ENCODE peak calls at places on chromosomes 2 and 18, in four cellular contexts. One of them, this sample, is unnamed.
A peak's percentile ranks its signal among the peaks of the same experiment; 100 is the strongest.

GRCh38 chr2:24785704-24786321 is 7.4 kb downstream of the PTRHD1 start:
- DNase-seq in H9: no peak
- DNase-seq in trophoblast cell: no peak
- DNase-seq in neuronal stem cell: no peak
- DNase-seq in this sample: no peak

GRCh38 chr2:177147093-177147694 is 65.4 kb upstream of the HNRNPA3 start:
- DNase-seq in H9: no peak
- DNase-seq in neuronal stem cell: no peak
- DNase-seq in trophoblast cell: peak; percentile 50
- DNase-seq in this sample: peak; percentile 58

GRCh38 chr18:49399003-49399402 is 61.4 kb downstream of the DYM start:
- DNase-seq in neuronal stem cell: no peak
- DNase-seq in trophoblast cell: peak; percentile 7
- DNase-seq in H9: no peak
- DNase-seq in this sample: peak; percentile 13

GRCh38 chr2:128491845-128492244 is 173.2 kb upstream of the HS6ST1 start:
- DNase-seq in trophoblast cell: no peak
- DNase-seq in H9: peak; percentile 68
- DNase-seq in neuronal stem cell: no peak
- DNase-seq in this sample: no peak

GRCh38 chr2:17122887-17123501 is 395.2 kb downstream of the RAD51AP2 start:
- DNase-seq in neuronal stem cell: no peak
- DNase-seq in trophoblast cell: no peak
- DNase-seq in H9: no peak
- DNase-seq in this sample: no peak

GRCh38 chr18:36711813-36712444 is 116.9 kb downstream of the TPGS2 start:
- DNase-seq in trophoblast cell: no peak
- DNase-seq in neuronal stem cell: no peak
- DNase-seq in H9: no peak
- DNase-seq in this sample: peak; percentile 94

GRCh38 chr2:38581193-38582147 is 21.3 kb downstream of the HNRNPLL start:
- DNase-seq in H9: peak; percentile 48
- DNase-seq in neuronal stem cell: peak; percentile 51
- DNase-seq in trophoblast cell: peak; percentile 59
- DNase-seq in this sample: peak; percentile 82

GRCh38 chr18:2653467-2653866 is 2.1 kb upstream of the SMCHD1 start:
- DNase-seq in neuronal stem cell: no peak
- DNase-seq in trophoblast cell: no peak
- DNase-seq in H9: no peak
- DNase-seq in this sample: no peak

GRCh38 chr2:102753563-102754159 is 8.2 kb upstream of the TMEM182 start:
- DNase-seq in neuronal stem cell: peak; percentile 32
- DNase-seq in trophoblast cell: peak; percentile 43
- DNase-seq in H9: no peak
- DNase-seq in this sample: peak; percentile 53

GRCh38 chr2:133977385-133977784 is 276.5 kb upstream of the MGAT5 start:
- DNase-seq in neuronal stem cell: no peak
- DNase-seq in H9: no peak
- DNase-seq in trophoblast cell: no peak
- DNase-seq in this sample: no peak

GRCh38 chr2:70923378-70924015 is 12.2 kb upstream of the ATP6V1B1 start:
- DNase-seq in H9: peak; percentile 74
- DNase-seq in neuronal stem cell: no peak
- DNase-seq in trophoblast cell: no peak
- DNase-seq in this sample: no peak

GRCh38 chr2:19362652-19363473 is 4.4 kb upstream of the OSR1 start:
- DNase-seq in neuronal stem cell: peak; percentile 73
- DNase-seq in H9: peak; percentile 70
- DNase-seq in trophoblast cell: peak; percentile 60
- DNase-seq in this sample: peak; percentile 86

GRCh38 chr2:128439231-128440086 is 120.8 kb upstream of the HS6ST1 start:
- DNase-seq in trophoblast cell: no peak
- DNase-seq in H9: peak; percentile 19
- DNase-seq in neuronal stem cell: no peak
- DNase-seq in this sample: no peak

GRCh38 chr2:238946586-238947242 is 98.8 kb downstream of the TWIST2 start:
- DNase-seq in trophoblast cell: no peak
- DNase-seq in H9: peak; percentile 20
- DNase-seq in neuronal stem cell: no peak
- DNase-seq in this sample: no peak

GRCh38 chr2:124913873-124914272 is 888.8 kb downstream of the CNTNAP5 start:
- DNase-seq in trophoblast cell: no peak
- DNase-seq in H9: no peak
- DNase-seq in neuronal stem cell: no peak
- DNase-seq in this sample: no peak

GRCh38 chr18:11989174-11989573 is 7.9 kb downstream of the IMPA2 start:
- DNase-seq in trophoblast cell: no peak
- DNase-seq in H9: no peak
- DNase-seq in neuronal stem cell: no peak
- DNase-seq in this sample: no peak

GRCh38 chr18:75010260-75010659 is 198.7 kb downstream of the PTGR3 start:
- DNase-seq in H9: no peak
- DNase-seq in neuronal stem cell: no peak
- DNase-seq in trophoblast cell: no peak
- DNase-seq in this sample: no peak

GRCh38 chr18:6521804-6522418 is 107.2 kb upstream of the L3MBTL4 start:
- DNase-seq in H9: peak; percentile 73
- DNase-seq in trophoblast cell: peak; percentile 71
- DNase-seq in neuronal stem cell: no peak
- DNase-seq in this sample: peak; percentile 47

GRCh38 chr2:125566422-125566821 is 1089.5 kb upstream of the GYPC start:
- DNase-seq in trophoblast cell: no peak
- DNase-seq in neuronal stem cell: no peak
- DNase-seq in H9: no peak
- DNase-seq in this sample: no peak

GRCh38 chr2:121699421-121700328 is 37.0 kb downstream of the NIFK start:
- DNase-seq in trophoblast cell: peak; percentile 97
- DNase-seq in neuronal stem cell: no peak
- DNase-seq in H9: no peak
- DNase-seq in this sample: peak; percentile 84

GRCh38 chr2:1864301-1864980 is 120.1 kb upstream of the PXDN start:
- DNase-seq in trophoblast cell: no peak
- DNase-seq in H9: no peak
- DNase-seq in neuronal stem cell: no peak
- DNase-seq in this sample: no peak

GRCh38 chr18:35174093-35174731 is 66.6 kb upstream of the ZNF397 start:
- DNase-seq in H9: no peak
- DNase-seq in trophoblast cell: no peak
- DNase-seq in neuronal stem cell: no peak
- DNase-seq in this sample: no peak

GRCh38 chr2:134200024-134200423 is 53.8 kb upstream of the MGAT5 start:
- DNase-seq in neuronal stem cell: no peak
- DNase-seq in trophoblast cell: no peak
- DNase-seq in H9: no peak
- DNase-seq in this sample: no peak

GRCh38 chr2:20425371-20425881 is 21.4 kb upstream of the RHOB start:
- DNase-seq in H9: no peak
- DNase-seq in neuronal stem cell: no peak
- DNase-seq in trophoblast cell: no peak
- DNase-seq in this sample: peak; percentile 74

GRCh38 chr2:15588329-15588919 is 3.2 kb upstream of the DDX1 start:
- DNase-seq in trophoblast cell: no peak
- DNase-seq in H9: peak; percentile 52
- DNase-seq in neuronal stem cell: peak; percentile 51
- DNase-seq in this sample: peak; percentile 54

GRCh38 chr2:119248311-119248710 is 24.7 kb downstream of the STEAP3 start:
- DNase-seq in trophoblast cell: no peak
- DNase-seq in H9: no peak
- DNase-seq in neuronal stem cell: no peak
- DNase-seq in this sample: peak; percentile 88

GRCh38 chr18:79971986-79972385 is 7.5 kb downstream of the HSBP1L1 start:
- DNase-seq in trophoblast cell: no peak
- DNase-seq in neuronal stem cell: no peak
- DNase-seq in H9: no peak
- DNase-seq in this sample: no peak

GRCh38 chr18:51266736-51267135 is 69.3 kb upstream of the MEX3C start:
- DNase-seq in neuronal stem cell: no peak
- DNase-seq in trophoblast cell: no peak
- DNase-seq in H9: no peak
- DNase-seq in this sample: no peak

GRCh38 chr18:49647496-49648168 is 85.8 kb downstream of the LIPG start:
- DNase-seq in neuronal stem cell: no peak
- DNase-seq in H9: no peak
- DNase-seq in trophoblast cell: peak; percentile 95
- DNase-seq in this sample: peak; percentile 69

GRCh38 chr2:206212673-206213513 is 53.2 kb downstream of the EEF1B2 start:
- DNase-seq in trophoblast cell: peak; percentile 60
- DNase-seq in H9: no peak
- DNase-seq in neuronal stem cell: no peak
- DNase-seq in this sample: peak; percentile 17

GRCh38 chr2:42847596-42848151 is 55.3 kb upstream of the HAAO start:
- DNase-seq in H9: no peak
- DNase-seq in trophoblast cell: no peak
- DNase-seq in neuronal stem cell: no peak
- DNase-seq in this sample: no peak

GRCh38 chr2:42844901-42845685 is 52.7 kb upstream of the HAAO start:
- DNase-seq in neuronal stem cell: no peak
- DNase-seq in H9: no peak
- DNase-seq in trophoblast cell: no peak
- DNase-seq in this sample: peak; percentile 88

GRCh38 chr2:42844366-42844765 is 52.0 kb upstream of the HAAO start:
- DNase-seq in H9: no peak
- DNase-seq in neuronal stem cell: no peak
- DNase-seq in trophoblast cell: no peak
- DNase-seq in this sample: no peak

GRCh38 chr2:42846932-42847595 is 54.7 kb upstream of the HAAO start:
- DNase-seq in H9: no peak
- DNase-seq in neuronal stem cell: no peak
- DNase-seq in trophoblast cell: no peak
- DNase-seq in this sample: no peak

DNA sequence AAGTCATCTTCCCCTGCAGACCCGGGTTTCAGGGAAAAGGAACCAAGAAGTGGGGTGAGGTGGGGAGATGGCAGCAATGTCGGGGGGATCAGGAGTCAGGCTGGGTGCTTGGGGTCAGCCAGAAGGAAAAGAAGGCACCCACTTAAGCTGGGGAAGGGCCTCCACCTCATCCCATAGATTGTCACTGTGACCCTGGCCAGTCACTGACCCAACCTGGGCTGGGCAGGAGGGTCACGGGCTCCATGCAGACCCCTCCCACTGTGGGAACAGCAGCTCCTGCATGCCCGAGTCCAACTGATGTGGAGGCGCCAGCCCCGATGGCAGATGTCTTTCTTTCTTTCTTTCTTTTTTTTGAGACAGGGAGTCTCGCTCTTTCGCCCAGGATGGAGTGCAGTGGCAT is 53.6 kb upstream of the HAAO start:
- DNase-seq in trophoblast cell: no peak
- DNase-seq in H9: no peak
- DNase-seq in neuronal stem cell: no peak
- DNase-seq in this sample: no peak
- H2AK5ac ChIP-seq in trophoblast cell: no peak overlapping the region
- H2AK5ac ChIP-seq in H9: no peak overlapping the region
- H2AK5ac ChIP-seq in neuronal stem cell: no peak overlapping the region
- H2AK5ac ChIP-seq in this sample: peak overlapping the region; percentile 83

DNA sequence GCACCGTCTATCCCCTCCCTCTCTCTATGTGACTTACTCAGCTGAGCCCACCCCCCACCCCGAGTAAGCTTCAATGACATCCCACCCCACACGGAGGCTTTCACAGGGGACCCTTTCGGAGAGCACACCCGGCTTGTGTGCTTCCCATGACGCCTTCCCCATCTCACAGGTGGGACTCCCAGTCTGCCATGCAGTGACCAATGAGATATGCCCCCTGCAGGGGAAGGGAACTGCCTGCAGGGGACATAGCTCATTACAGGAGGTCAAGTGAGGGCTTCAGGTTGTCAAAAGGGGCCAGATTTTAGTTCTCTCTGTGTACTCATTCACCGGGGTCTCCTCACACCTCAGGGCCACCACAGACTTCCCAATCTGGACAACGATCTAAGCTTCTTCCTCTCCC is 112.6 kb downstream of the GAREM1 start:
- DNase-seq in H9: peak; percentile 46
- DNase-seq in neuronal stem cell: no peak
- DNase-seq in trophoblast cell: no peak
- DNase-seq in this sample: no peak
- H2AK5ac ChIP-seq in H9: no peak overlapping the region
- H2AK5ac ChIP-seq in neuronal stem cell: no peak overlapping the region
- H2AK5ac ChIP-seq in trophoblast cell: peak overlapping the region; percentile 54
- H2AK5ac ChIP-seq in this sample: peak overlapping the region; percentile 37

DNA sequence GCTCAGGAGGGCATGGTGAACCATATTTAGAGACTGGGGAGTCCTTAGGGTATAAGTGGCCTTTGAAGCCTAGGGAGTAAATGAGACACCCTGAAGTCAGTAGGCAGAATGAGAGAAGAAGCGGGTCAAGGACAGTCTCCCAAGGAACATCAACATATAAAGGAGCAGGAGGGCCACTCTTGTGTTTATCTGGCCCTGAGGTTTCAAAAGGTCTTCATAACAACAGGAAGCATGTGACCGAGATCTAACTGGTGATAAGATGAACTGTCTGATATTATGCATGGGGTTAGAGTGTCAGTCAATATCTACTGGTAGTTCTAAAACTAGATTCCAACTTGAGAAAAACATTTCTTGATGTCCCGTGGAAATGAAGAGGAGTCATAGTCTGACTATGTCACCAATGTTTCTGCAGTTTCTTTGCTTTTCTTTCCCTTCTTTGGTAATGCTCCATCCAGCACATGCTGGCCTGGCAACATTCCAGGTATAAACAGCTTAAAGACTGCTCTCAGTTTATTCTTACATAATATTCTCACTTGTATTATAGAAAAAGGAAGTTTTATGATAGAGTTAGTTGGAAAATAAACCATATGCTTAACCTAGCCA is 77.5 kb upstream of the ITPRID2 start:
- DNase-seq in H9: no peak
- DNase-seq in trophoblast cell: peak; percentile 75
- DNase-seq in neuronal stem cell: no peak
- DNase-seq in this sample: peak; percentile 84
- H2AK5ac ChIP-seq in H9: no peak overlapping the region
- H2AK5ac ChIP-seq in trophoblast cell: no peak overlapping the region
- H2AK5ac ChIP-seq in neuronal stem cell: no peak overlapping the region
- H2AK5ac ChIP-seq in this sample: peak overlapping the region; percentile 57

GRCh38 chr18:1014951-1015627 is 110.4 kb downstream of the ADCYAP1 start:
- DNase-seq in trophoblast cell: no peak
- DNase-seq in H9: peak; percentile 48
- DNase-seq in neuronal stem cell: no peak
- DNase-seq in this sample: no peak
- H2AK5ac ChIP-seq in trophoblast cell: no peak overlapping the region
- H2AK5ac ChIP-seq in H9: peak overlapping the region; percentile 68
- H2AK5ac ChIP-seq in neuronal stem cell: no peak overlapping the region
- H2AK5ac ChIP-seq in this sample: no peak overlapping the region

DNA sequence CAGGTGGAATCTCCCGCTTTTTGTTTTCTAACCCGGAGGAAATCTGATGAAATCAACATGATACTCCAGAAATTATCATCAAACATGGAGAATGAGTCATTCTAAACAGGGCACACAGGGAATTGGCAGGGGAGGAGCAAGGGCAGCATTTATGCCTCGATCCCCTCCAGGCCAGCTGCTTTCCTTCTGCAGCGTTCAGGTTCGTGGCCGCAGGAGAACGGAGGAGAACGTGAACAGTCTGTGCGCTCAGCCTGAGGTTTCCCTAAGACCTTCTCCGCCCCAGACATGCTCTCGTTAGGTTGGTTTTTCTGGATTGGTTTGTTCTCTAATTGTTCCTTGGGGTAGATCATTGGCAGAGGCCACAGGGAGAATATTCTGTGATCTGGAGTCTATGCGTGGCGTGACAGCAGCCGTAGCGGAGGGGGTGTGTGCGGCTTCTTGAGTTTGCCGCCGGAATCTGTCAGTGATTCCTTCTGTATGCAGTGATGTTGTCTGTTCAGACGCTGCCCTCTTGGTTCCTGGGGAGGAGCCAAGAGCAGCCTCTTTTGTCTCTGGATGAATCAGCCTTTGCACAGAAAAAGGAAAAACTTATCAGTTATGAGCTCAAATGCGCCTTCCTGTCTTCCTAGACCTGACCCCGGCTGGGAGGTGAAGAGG is 75.9 kb downstream of the SH3BP4 start:
- DNase-seq in H9: no peak
- DNase-seq in trophoblast cell: no peak
- DNase-seq in neuronal stem cell: no peak
- DNase-seq in this sample: peak; percentile 68
- H2AK5ac ChIP-seq in H9: no peak overlapping the region
- H2AK5ac ChIP-seq in trophoblast cell: no peak overlapping the region
- H2AK5ac ChIP-seq in neuronal stem cell: no peak overlapping the region
- H2AK5ac ChIP-seq in this sample: peak overlapping the region; percentile 88